ENCODE peak calls at places on chromosomes 6 and 20, in four cellular contexts. C, T, I and H are unnamed samples. For H3K4me1, the result is how much of the 10 kb centered on the place peaks cover.

GRCh38 chr20:34299925-34300806 is 3.0 kb downstream of the AHCY start:
- DNase-seq in I (no peak), T (peak), C (no peak), H (no peak)

GRCh38 chr6:159654483-159655098 is 38.5 kb downstream of the SOD2 start:
- DNase-seq in C (peak), I (no peak), T (peak), H (peak)

GRCh38 chr6:52595000-52595795 is 18.3 kb upstream of the TRAM2 start:
- DNase-seq in I (no peak), T (peak), C (peak), H (no peak)

GRCh38 chr20:57092112-57092899 is 174.1 kb downstream of the BMP7 start:
- DNase-seq in C (peak), T (peak), I (peak), H (no peak)

GRCh38 chr6:56520218-56520617 is 122.5 kb downstream of the DST start:
- DNase-seq in I (no peak), C (no peak), T (no peak), H (no peak)

GRCh38 chr6:135909737-135910387 is 58.4 kb downstream of the PDE7B start:
- DNase-seq in I (peak), T (peak), C (peak), H (peak)

GRCh38 chr6:47307362-47308222 is 2.1 kb downstream of the TNFRSF21 start:
- DNase-seq in C (no peak), T (no peak), I (no peak), H (no peak)

GRCh38 chr6:41801380-41801779 is 13.9 kb downstream of the TOMM6 start:
- DNase-seq in T (peak), I (no peak), C (peak), H (no peak)

GRCh38 chr6:41502607-41503434 is 43.4 kb upstream of the FOXP4 start:
- DNase-seq in I (no peak), C (no peak), T (no peak), H (no peak)

GRCh38 chr6:123769431-123769830 is 34.2 kb upstream of the NKAIN2 start:
- DNase-seq in I (no peak), C (no peak), T (no peak), H (no peak)

GRCh38 chr6:17193376-17193775 is 87.8 kb upstream of the RBM24 start:
- DNase-seq in T (no peak), I (no peak), C (no peak), H (no peak)

GRCh38 chr6:44007818-44008660 is 119.2 kb downstream of the MRPL14 start:
- DNase-seq in T (no peak), C (no peak), I (no peak), H (no peak)

GRCh38 chr6:119142051-119142450 is 63.6 kb upstream of the FAM184A start:
- DNase-seq in I (no peak), T (no peak), C (no peak), H (no peak)

GRCh38 chr20:59599941-59600340 is 4.4 kb upstream of the PHACTR3 start:
- DNase-seq in T (no peak), I (no peak), C (no peak), H (no peak)

GRCh38 chr6:91081452-91082067 is 494.7 kb upstream of the MAP3K7 start:
- DNase-seq in T (peak), I (no peak), C (peak), H (no peak)

GRCh38 chr20:35620818-35621559 is 5.4 kb downstream of the SPAG4 start:
- DNase-seq in I (no peak), T (no peak), C (no peak), H (no peak)

GRCh38 chr20:47348539-47349142 is 7.9 kb downstream of the ZMYND8 start:
- DNase-seq in C (no peak), I (no peak), T (no peak), H (no peak)
- H3K4me1 ChIP-seq in C (half or more), I (under half), T (under half), H (half or more)

GRCh38 chr6:158649289-158650143 is at the start of gene SYTL3:
- DNase-seq in C (peak), I (peak), T (no peak), H (peak)
- H3K4me3 ChIP-seq in C (no peak), I (no peak), T (no peak), H (peak)

GRCh38 chr6:30685157-30685976 is 1.1 kb downstream of the PPP1R18 start:
- DNase-seq in I (peak), T (no peak), C (peak), H (no peak)
- H3K4me1 ChIP-seq in I (half or more), T (half or more), C (under half), H (under half)

GRCh38 chr6:117494283-117494682 is 11.8 kb downstream of the DCBLD1 start:
- DNase-seq in I (no peak), C (no peak), T (no peak), H (no peak)

GRCh38 chr6:117495425-117495824 is 13.0 kb downstream of the DCBLD1 start:
- DNase-seq in I (no peak), T (no peak), C (no peak), H (no peak)

GRCh38 chr6:117491916-117492315 is 9.4 kb downstream of the DCBLD1 start:
- DNase-seq in C (no peak), I (no peak), T (peak), H (no peak)

GRCh38 chr6:117494694-117495318 is 12.3 kb downstream of the DCBLD1 start:
- DNase-seq in C (no peak), I (no peak), T (no peak), H (no peak)

GRCh38 chr6:117493470-117493869 is 11.0 kb downstream of the DCBLD1 start:
- DNase-seq in T (no peak), C (no peak), I (no peak), H (no peak)
- H3K4me3 ChIP-seq in T (no peak), C (no peak), I (no peak), H (no peak)

GRCh38 chr6:24225838-24226237 is 99.8 kb downstream of the NRSN1 start:
- DNase-seq in C (no peak), I (no peak), T (no peak), H (no peak)

GRCh38 chr6:24228681-24229255 is 102.8 kb downstream of the NRSN1 start:
- DNase-seq in C (no peak), T (no peak), I (no peak), H (no peak)

GRCh38 chr6:24219670-24220069 is 93.7 kb downstream of the NRSN1 start:
- DNase-seq in T (no peak), I (no peak), C (no peak), H (no peak)

GRCh38 chr6:24227556-24227955 is 101.5 kb downstream of the NRSN1 start:
- DNase-seq in T (no peak), C (no peak), I (no peak), H (no peak)

GRCh38 chr6:24223131-24223715 is 97.2 kb downstream of the NRSN1 start:
- DNase-seq in C (no peak), T (no peak), I (no peak), H (no peak)
- H3K4me1 ChIP-seq in C (under half), T (under half), I (under half), H (under half)

GRCh38 chr6:129750390-129750789 is 40.4 kb upstream of the ARHGAP18 start:
- DNase-seq in C (no peak), I (no peak), T (no peak), H (peak)

GRCh38 chr6:129747588-129748112 is 37.7 kb upstream of the ARHGAP18 start:
- DNase-seq in T (no peak), I (no peak), C (no peak), H (no peak)

GRCh38 chr6:129749749-129750120 is 39.8 kb upstream of the ARHGAP18 start:
- DNase-seq in I (peak), T (peak), C (peak), H (peak)

GRCh38 chr6:129748901-129749748 is 39.1 kb upstream of the ARHGAP18 start:
- DNase-seq in C (no peak), I (no peak), T (peak), H (no peak)

GRCh38 chr6:129748212-129748900 is 38.4 kb upstream of the ARHGAP18 start:
- DNase-seq in I (peak), C (peak), T (peak), H (peak)
- H3K4me3 ChIP-seq in I (peak), C (peak), T (peak), H (peak)